ENCODE peak calls at places on chromosomes 1 and 21, in four cellular contexts. K is BJ, H is cardiac muscle cell, Y is lower lobe of right lung. S is an unnamed sample.

GRCh38 chr1:18950415-18951026 is 6.0 kb downstream of the IFFO2 start:
- DNase-seq in K (no peak), H (no peak), Y (peak; percentile 74), S (no peak)

GRCh38 chr1:118325545-118326225 is 140.7 kb upstream of the SPAG17 start:
- DNase-seq in K (no peak), H (no peak), Y (no peak), S (no peak)

GRCh38 chr1:161885013-161885412 is 118.9 kb downstream of the ATF6 start:
- DNase-seq in K (no peak), H (peak; percentile 68), Y (no peak), S (peak; percentile 29)

GRCh38 chr1:230701434-230701833 is 12.5 kb downstream of the AGT start:
- DNase-seq in K (no peak), H (no peak), Y (no peak), S (no peak)

GRCh38 chr1:59978026-59978425 is 51.5 kb upstream of the CYP2J2 start:
- DNase-seq in K (no peak), H (no peak), Y (no peak), S (no peak)

GRCh38 chr1:90045853-90046563 is 51.1 kb downstream of the ZNF326 start:
- DNase-seq in K (no peak), H (peak; percentile 29), Y (no peak), S (no peak)

GRCh38 chr1:246827396-246827795 is 103.2 kb downstream of the SCCPDH start:
- DNase-seq in K (no peak), H (no peak), Y (no peak), S (no peak)

GRCh38 chr1:14940285-14940890 is 213.2 kb upstream of the TMEM51 start:
- DNase-seq in K (no peak), H (no peak), Y (no peak), S (no peak)

GRCh38 chr1:58399176-58399575 is 147.3 kb downstream of the OMA1 start:
- DNase-seq in K (no peak), H (no peak), Y (no peak), S (no peak)

GRCh38 chr21:28298251-28298672 is 694.4 kb downstream of the LTN1 start:
- DNase-seq in K (no peak), H (peak; percentile 27), Y (no peak), S (no peak)

GRCh38 chr1:164613176-164613575 is 54.2 kb downstream of the PBX1 start:
- DNase-seq in K (no peak), H (no peak), Y (no peak), S (no peak)

GRCh38 chr1:154626456-154627246 is 18.7 kb upstream of the ADAR start:
- DNase-seq in K (no peak), H (no peak), Y (no peak), S (no peak)

GRCh38 chr1:6208723-6209660 is 3.1 kb downstream of the RNF207 start:
- DNase-seq in K (no peak), H (peak; percentile 66), Y (peak; percentile 65), S (no peak)

GRCh38 chr1:6210606-6211355 is 4.9 kb downstream of the RNF207 start:
- DNase-seq in K (no peak), H (no peak), Y (no peak), S (no peak)

GRCh38 chr1:6207921-6208320 is 2.0 kb downstream of the RNF207 start:
- DNase-seq in K (no peak), H (no peak), Y (no peak), S (no peak)

GRCh38 chr1:6211731-6212130 is 5.8 kb downstream of the RNF207 start:
- DNase-seq in K (no peak), H (no peak), Y (no peak), S (no peak)

DNA sequence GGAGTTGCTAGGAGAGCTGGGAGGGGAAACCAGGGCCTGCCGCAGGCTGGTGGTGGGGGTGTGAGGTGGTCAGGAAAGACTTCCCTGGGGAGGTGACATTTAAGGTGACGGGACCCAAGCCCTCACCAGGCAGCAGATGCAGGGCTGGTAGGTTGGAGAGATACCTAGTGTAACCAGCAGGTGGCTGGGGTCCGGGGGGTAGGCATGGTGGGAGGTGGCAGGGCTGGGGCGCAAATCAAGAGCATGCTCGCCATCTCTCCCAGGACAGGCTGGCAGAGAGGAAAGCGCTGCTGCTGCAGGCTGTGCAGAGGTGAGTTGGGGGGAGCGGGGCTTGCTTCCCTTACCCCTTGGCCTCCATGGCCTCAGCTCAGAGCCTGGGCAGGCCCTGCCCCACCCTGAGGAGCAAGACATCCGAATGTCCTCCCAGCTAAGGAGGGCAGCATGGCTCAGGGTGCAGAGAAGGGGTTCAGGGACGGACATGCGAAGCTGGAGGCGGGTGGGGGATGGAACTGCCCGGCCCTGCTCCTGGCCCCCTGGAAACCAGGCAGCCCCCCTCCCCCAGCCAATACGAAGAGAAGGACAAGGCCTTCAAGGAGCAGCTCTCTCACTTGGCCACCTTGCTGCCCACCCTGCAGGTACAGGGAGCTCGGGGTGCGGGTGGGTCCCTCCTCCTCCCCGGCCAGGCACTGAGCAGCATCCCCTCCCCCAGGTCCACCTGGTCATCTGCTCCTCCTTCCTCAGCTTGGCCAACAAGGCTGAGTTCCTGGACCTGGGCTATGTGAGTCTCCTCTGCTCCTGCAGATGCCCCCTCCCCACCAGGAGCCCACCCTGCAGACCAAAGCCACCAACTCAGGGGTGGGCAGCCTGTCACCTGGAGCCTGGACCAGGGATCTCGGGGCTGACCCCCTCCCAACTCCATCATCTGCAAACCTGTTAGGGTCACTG is 4.0 kb downstream of the RNF207 start:
- DNase-seq in K (no peak), H (no peak), Y (no peak), S (no peak)
- H3K4me3 ChIP-seq in K (no peak overlapping the region), H (peak overlapping the region; percentile 17), Y (peak overlapping the region; percentile 56), S (peak overlapping the region; percentile 63)

GRCh38 chr21:25506887-25507286 is 100.4 kb downstream of the MRPL39 start:
- DNase-seq in K (no peak), H (no peak), Y (no peak), S (peak; percentile 27)

GRCh38 chr21:25508364-25508763 is 98.9 kb downstream of the MRPL39 start:
- DNase-seq in K (no peak), H (no peak), Y (no peak), S (no peak)

GRCh38 chr21:25509862-25510261 is 97.4 kb downstream of the MRPL39 start:
- DNase-seq in K (no peak), H (no peak), Y (no peak), S (no peak)

GRCh38 chr21:25506268-25506667 is 101.0 kb downstream of the MRPL39 start:
- DNase-seq in K (no peak), H (no peak), Y (no peak), S (no peak)

DNA sequence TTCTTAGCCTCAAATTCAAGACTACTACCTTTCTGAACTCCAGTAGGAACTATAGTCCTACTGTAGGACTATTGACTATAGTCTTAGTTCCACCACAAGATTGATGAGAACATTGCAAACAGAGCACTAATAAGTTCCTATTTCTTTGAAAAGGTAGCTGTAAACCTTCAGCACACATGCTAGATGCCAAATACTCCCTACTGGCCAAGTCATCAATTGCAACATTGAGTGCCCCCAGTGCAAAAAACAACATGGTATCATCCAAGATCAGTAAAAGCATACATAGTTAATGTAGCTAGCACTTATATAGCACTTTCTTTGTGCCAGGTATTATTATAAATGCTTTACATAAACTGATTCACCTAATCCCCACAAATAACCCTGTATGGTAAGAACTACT is 99.8 kb downstream of the MRPL39 start:
- DNase-seq in K (no peak), H (no peak), Y (no peak), S (no peak)
- TF ChIP-seq CTCF in K (no peak), H (no peak), Y (no peak), S (peak; percentile 4)

GRCh38 chr1:47434051-47434842 is 3.6 kb upstream of the FOXD2 start:
- DNase-seq in K (no peak), H (peak; percentile 77), Y (peak; percentile 62), S (no peak)
- H3K4me3 ChIP-seq in K (peak overlapping the region; percentile 10), H (peak overlapping the region; percentile 7), Y (peak overlapping the region; percentile 6), S (peak overlapping the region; percentile 20)

GRCh38 chr1:3900150-3900968 is at the start of gene C1orf174:
- DNase-seq in K (peak; percentile 91), H (peak; percentile 99), Y (peak; percentile 96), S (peak; percentile 91)

GRCh38 chr1:3900969-3901529 is 977 bp upstream of the C1orf174 start:
- DNase-seq in K (peak; percentile 77), H (peak; percentile 98), Y (peak; percentile 99), S (peak; percentile 87)

GRCh38 chr1:3898475-3898735 is 1.7 kb downstream of the C1orf174 start:
- DNase-seq in K (no peak), H (no peak), Y (no peak), S (no peak)

GRCh38 chr1:3899776-3900149 is 309 bp downstream of the C1orf174 start:
- DNase-seq in K (no peak), H (no peak), Y (no peak), S (no peak)

DNA sequence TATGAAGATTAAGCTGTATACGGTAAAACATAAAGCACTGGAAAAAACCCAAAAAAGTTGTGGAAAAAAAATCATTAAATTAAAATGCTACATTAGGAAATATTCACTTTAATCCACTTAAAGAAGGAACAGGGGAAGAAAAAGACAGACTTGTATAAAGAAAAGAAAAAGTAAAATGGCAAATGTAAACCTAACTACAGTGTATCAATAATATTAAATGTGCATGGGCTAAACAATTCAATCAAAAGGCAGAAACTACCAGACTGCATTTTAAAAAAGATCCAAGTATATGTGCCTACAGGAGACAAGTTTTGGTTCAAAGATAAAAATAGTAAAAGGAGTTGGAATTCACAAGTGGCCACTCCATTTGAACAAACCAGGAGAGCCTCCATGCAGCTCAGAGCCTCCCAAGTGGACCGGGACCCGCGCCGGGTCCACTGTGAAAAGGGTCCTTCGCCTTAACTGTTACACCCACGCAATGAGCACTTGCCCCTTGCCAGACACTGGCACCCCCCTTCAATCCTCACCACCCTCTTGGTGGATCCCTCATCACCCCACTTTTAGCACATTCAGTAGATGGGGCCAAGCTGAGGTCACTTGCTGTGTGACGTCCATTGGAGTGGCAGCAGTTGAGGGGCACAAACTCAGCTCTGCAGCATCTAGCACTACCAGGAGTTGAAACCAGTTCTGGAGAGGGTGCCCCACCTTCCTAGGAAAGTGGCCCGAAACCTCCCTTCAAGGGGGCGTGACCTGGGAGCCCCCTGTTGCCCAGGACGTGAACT is 887 bp downstream of the C1orf174 start:
- DNase-seq in K (no peak), H (peak; percentile 7), Y (no peak), S (no peak)
- TF ChIP-seq CTCF in K (no peak), H (no peak), Y (no peak), S (no peak)

DNA sequence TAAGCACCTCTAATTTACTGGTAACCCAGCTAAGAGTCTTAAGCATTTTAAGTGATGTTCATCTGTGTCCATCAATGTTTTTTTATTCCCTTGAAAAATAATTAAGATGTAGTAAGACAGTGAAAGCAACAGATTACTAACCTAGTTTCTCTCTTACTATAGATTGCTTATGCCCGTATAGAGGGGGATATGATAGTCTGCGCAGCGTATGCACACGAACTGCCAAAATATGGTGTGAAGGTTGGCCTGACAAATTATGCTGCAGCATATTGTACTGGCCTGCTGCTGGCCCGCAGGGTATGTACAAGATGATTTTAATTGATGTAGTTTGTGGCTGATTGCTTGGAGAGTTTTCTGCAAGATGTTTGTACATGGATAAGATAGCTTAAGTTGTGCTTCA is 2.8 kb downstream of the RPL5 start:
- DNase-seq in K (no peak), H (no peak), Y (no peak), S (no peak)
- H3K4me3 ChIP-seq in K (no peak overlapping the region), H (no peak overlapping the region), Y (no peak overlapping the region), S (peak overlapping the region; percentile 92)

GRCh38 chr21:36989699-36990507 is 16.6 kb upstream of the RIPPLY3 start:
- DNase-seq in K (peak; percentile 37), H (peak; percentile 96), Y (peak; percentile 97), S (peak; percentile 43)
- TF ChIP-seq CTCF in K (peak; percentile 37), H (peak; percentile 38), Y (peak; percentile 98), S (peak; percentile 37)